ENCODE peak calls at places on chromosomes 2 and 18, in seven cellular contexts. U is C1 segment of cervical spinal cord, C is DMS153, N is GM03348, W is T47D, H is B cell, G is pancreas. R is an unnamed sample.

GRCh38 chr2:85684806-85685205 is 9.4 kb upstream of the GNLY start:
- DNase-seq in U (no peak), C (no peak), N (no peak), W (no peak), H (no peak), G (no peak), R (no peak)

GRCh38 chr2:234406085-234406484 is 90.8 kb downstream of the ARL4C start:
- DNase-seq in U (no peak), C (peak), N (no peak), W (peak), H (no peak), G (no peak), R (no peak)

GRCh38 chr2:20065885-20066602 is 14.6 kb upstream of the LAPTM4A start:
- DNase-seq in U (peak), C (peak), N (peak), W (peak), H (no peak), G (peak), R (peak)

GRCh38 chr2:43399515-43400245 is 173.3 kb upstream of the ZFP36L2 start:
- DNase-seq in U (no peak), C (no peak), N (peak), W (no peak), H (no peak), G (no peak), R (no peak)

GRCh38 chr2:189548686-189549439 is 31.7 kb downstream of the SLC40A1 start:
- DNase-seq in U (no peak), C (no peak), N (no peak), W (peak), H (no peak), G (no peak), R (no peak)

GRCh38 chr18:30588673-30589164 is 453.8 kb downstream of the DSC3 start:
- DNase-seq in U (no peak), C (no peak), N (no peak), W (no peak), H (no peak), G (no peak), R (no peak)

GRCh38 chr2:85248741-85249524 is 78.9 kb downstream of the TGOLN2 start:
- DNase-seq in U (no peak), C (no peak), N (peak), W (peak), H (no peak), G (no peak), R (no peak)

GRCh38 chr2:158644139-158644538 is 151.0 kb upstream of the DAPL1 start:
- DNase-seq in U (no peak), C (no peak), N (peak), W (no peak), H (no peak), G (no peak), R (no peak)

GRCh38 chr2:225471039-225471438 is 71.5 kb downstream of the NYAP2 start:
- DNase-seq in U (no peak), C (peak), N (no peak), W (no peak), H (no peak), G (no peak), R (no peak)

GRCh38 chr18:77249583-77250500 is at the start of gene GALR1:
- DNase-seq in U (no peak), C (no peak), N (peak), W (no peak), H (no peak), G (no peak), R (no peak)

GRCh38 chr2:138877421-138877820 is 97.2 kb upstream of the NXPH2 start:
- DNase-seq in U (no peak), C (no peak), N (no peak), W (no peak), H (no peak), G (no peak), R (no peak)

GRCh38 chr2:85133751-85134254 is 611 bp downstream of the TCF7L1 start:
- DNase-seq in U (peak), C (no peak), N (peak), W (peak), H (peak), G (peak), R (no peak)

GRCh38 chr2:127083819-127084503 is 23.0 kb downstream of the BIN1 start:
- DNase-seq in U (peak), C (no peak), N (peak), W (peak), H (no peak), G (no peak), R (peak)

GRCh38 chr2:51165534-51166260 is 133.8 kb upstream of the NRXN1 start:
- DNase-seq in U (no peak), C (peak), N (no peak), W (no peak), H (no peak), G (no peak), R (no peak)

GRCh38 chr18:8773980-8774379 is 68.6 kb downstream of the MTCL1 start:
- DNase-seq in U (no peak), C (no peak), N (no peak), W (no peak), H (no peak), G (no peak), R (no peak)

GRCh38 chr2:30688956-30689401 is 118.3 kb downstream of the CAPN13 start:
- DNase-seq in U (no peak), C (no peak), N (no peak), W (no peak), H (no peak), G (no peak), R (no peak)

GRCh38 chr2:135212757-135213156 is 160.7 kb downstream of the RAB3GAP1 start:
- DNase-seq in U (no peak), C (no peak), N (no peak), W (no peak), H (no peak), G (no peak), R (no peak)

GRCh38 chr2:111671426-111672150 is 212.4 kb downstream of the ANAPC1 start:
- DNase-seq in U (no peak), C (no peak), N (no peak), W (no peak), H (no peak), G (no peak), R (no peak)

GRCh38 chr2:185456517-185456916 is 282.1 kb upstream of the FSIP2 start:
- DNase-seq in U (no peak), C (no peak), N (no peak), W (no peak), H (no peak), G (no peak), R (no peak)

GRCh38 chr18:812123-812672 is at the start of gene YES1:
- DNase-seq in U (peak), C (peak), N (peak), W (peak), H (peak), G (peak), R (peak)

GRCh38 chr2:210399440-210400041 is 77.0 kb downstream of the LANCL1 start:
- DNase-seq in U (no peak), C (no peak), N (peak), W (peak), H (no peak), G (no peak), R (peak)

GRCh38 chr18:13797157-13797611 is 26.8 kb upstream of the MC5R start:
- DNase-seq in U (no peak), C (no peak), N (no peak), W (no peak), H (no peak), G (no peak), R (no peak)

GRCh38 chr2:203394519-203395227 is 66.5 kb downstream of the ABI2 start:
- DNase-seq in U (no peak), C (no peak), N (no peak), W (peak), H (no peak), G (no peak), R (no peak)

GRCh38 chr2:85578243-85579180 is 1.1 kb downstream of the VAMP8 start:
- DNase-seq in U (peak), C (no peak), N (no peak), W (no peak), H (peak), G (no peak), R (no peak)

GRCh38 chr2:169965495-169965894 is 138.2 kb downstream of the UBR3 start:
- DNase-seq in U (no peak), C (no peak), N (no peak), W (no peak), H (no peak), G (no peak), R (no peak)

GRCh38 chr2:239310401-239311061 is 90.3 kb downstream of the HDAC4 start:
- DNase-seq in U (no peak), C (no peak), N (no peak), W (no peak), H (no peak), G (no peak), R (peak)

GRCh38 chr2:119490653-119491195 is 33.6 kb downstream of the SCTR start:
- DNase-seq in U (no peak), C (no peak), N (no peak), W (peak), H (no peak), G (no peak), R (no peak)

GRCh38 chr2:64052468-64053241 is 33.4 kb upstream of the VPS54 start:
- DNase-seq in U (no peak), C (no peak), N (no peak), W (no peak), H (no peak), G (no peak), R (peak)

GRCh38 chr2:129400825-129401224 is 578.6 kb upstream of the RAB6C start:
- DNase-seq in U (no peak), C (no peak), N (no peak), W (peak), H (no peak), G (no peak), R (no peak)

GRCh38 chr2:152646775-152647174 is 70.5 kb downstream of the PRPF40A start:
- DNase-seq in U (no peak), C (no peak), N (peak), W (peak), H (no peak), G (no peak), R (no peak)

GRCh38 chr2:218260742-218261423 is at the start of gene GPBAR1:
- DNase-seq in U (no peak), C (peak), N (no peak), W (peak), H (no peak), G (peak), R (no peak)

GRCh38 chr2:40271066-40271465 is 180.8 kb downstream of the SLC8A1 start:
- DNase-seq in U (no peak), C (no peak), N (no peak), W (no peak), H (no peak), G (no peak), R (no peak)

GRCh38 chr18:41326311-41326710 is 628.7 kb upstream of the PIK3C3 start:
- DNase-seq in U (no peak), C (no peak), N (no peak), W (no peak), H (no peak), G (no peak), R (no peak)

GRCh38 chr2:157190151-157190550 is 67.4 kb upstream of the GALNT5 start:
- DNase-seq in U (no peak), C (no peak), N (peak), W (no peak), H (no peak), G (no peak), R (no peak)

GRCh38 chr2:96522304-96523203 is 14.0 kb upstream of the ARID5A start:
- DNase-seq in U (no peak), C (no peak), N (no peak), W (no peak), H (no peak), G (no peak), R (no peak)

GRCh38 chr18:3248062-3248669 is 565 bp downstream of the MYL12A start:
- DNase-seq in U (no peak), C (no peak), N (no peak), W (no peak), H (no peak), G (no peak), R (peak)